ENCODE peak calls at places on chromosomes 13 and 19, in nine cellular contexts. One of them, this sample, is unnamed.
A peak's percentile ranks its signal among the peaks of the same experiment; 100 is the strongest.

GRCh38 chr13:75792526-75793187 is 156.5 kb downstream of the LMO7 start:
- DNase-seq in lung: no peak
- DNase-seq in dorsolateral prefrontal cortex: no peak
- DNase-seq in H1: no peak
- DNase-seq in cardiac muscle cell: peak; percentile 50
- DNase-seq in upper lobe of right lung: no peak
- DNase-seq in heart right ventricle: no peak
- DNase-seq in A549: peak; percentile 67
- DNase-seq in mammary epithelial cell: no peak
- DNase-seq in this sample: no peak

GRCh38 chr13:26485288-26485687 is 72.2 kb upstream of the WASF3 start:
- DNase-seq in lung: no peak
- DNase-seq in dorsolateral prefrontal cortex: no peak
- DNase-seq in H1: no peak
- DNase-seq in cardiac muscle cell: no peak
- DNase-seq in upper lobe of right lung: no peak
- DNase-seq in heart right ventricle: no peak
- DNase-seq in A549: no peak
- DNase-seq in mammary epithelial cell: no peak
- DNase-seq in this sample: no peak

GRCh38 chr19:39237200-39238184 is 7.3 kb downstream of the IFNL3 start:
- DNase-seq in lung: peak; percentile 78
- DNase-seq in dorsolateral prefrontal cortex: no peak
- DNase-seq in H1: no peak
- DNase-seq in cardiac muscle cell: no peak
- DNase-seq in upper lobe of right lung: peak; percentile 93
- DNase-seq in heart right ventricle: no peak
- DNase-seq in A549: peak; percentile 33
- DNase-seq in mammary epithelial cell: peak; percentile 15
- DNase-seq in this sample: no peak

GRCh38 chr19:43638214-43638990 is 1.2 kb downstream of the CADM4 start:
- DNase-seq in lung: no peak
- DNase-seq in dorsolateral prefrontal cortex: no peak
- DNase-seq in H1: no peak
- DNase-seq in cardiac muscle cell: no peak
- DNase-seq in upper lobe of right lung: no peak
- DNase-seq in heart right ventricle: no peak
- DNase-seq in A549: no peak
- DNase-seq in mammary epithelial cell: no peak
- DNase-seq in this sample: no peak

GRCh38 chr19:58154287-58154678 is 3.7 kb upstream of the ZNF329 start:
- DNase-seq in lung: peak; percentile 49
- DNase-seq in dorsolateral prefrontal cortex: peak; percentile 41
- DNase-seq in H1: no peak
- DNase-seq in cardiac muscle cell: peak; percentile 77
- DNase-seq in upper lobe of right lung: peak; percentile 65
- DNase-seq in heart right ventricle: peak; percentile 37
- DNase-seq in A549: no peak
- DNase-seq in mammary epithelial cell: peak; percentile 29
- DNase-seq in this sample: peak; percentile 11

GRCh38 chr19:35265126-35265995 is 3.4 kb upstream of the USF2 start:
- DNase-seq in lung: no peak
- DNase-seq in dorsolateral prefrontal cortex: peak; percentile 30
- DNase-seq in H1: no peak
- DNase-seq in cardiac muscle cell: no peak
- DNase-seq in upper lobe of right lung: peak; percentile 51
- DNase-seq in heart right ventricle: no peak
- DNase-seq in A549: no peak
- DNase-seq in mammary epithelial cell: peak; percentile 34
- DNase-seq in this sample: no peak

GRCh38 chr19:10189631-10190425 is 4.9 kb downstream of the DNMT1 start:
- DNase-seq in lung: no peak
- DNase-seq in dorsolateral prefrontal cortex: no peak
- DNase-seq in H1: no peak
- DNase-seq in cardiac muscle cell: no peak
- DNase-seq in upper lobe of right lung: no peak
- DNase-seq in heart right ventricle: no peak
- DNase-seq in A549: no peak
- DNase-seq in mammary epithelial cell: no peak
- DNase-seq in this sample: no peak

GRCh38 chr19:49200238-49200862 is 42.8 kb downstream of the TRPM4 start:
- DNase-seq in lung: no peak
- DNase-seq in dorsolateral prefrontal cortex: no peak
- DNase-seq in H1: no peak
- DNase-seq in cardiac muscle cell: no peak
- DNase-seq in upper lobe of right lung: no peak
- DNase-seq in heart right ventricle: no peak
- DNase-seq in A549: peak; percentile 58
- DNase-seq in mammary epithelial cell: no peak
- DNase-seq in this sample: no peak

GRCh38 chr13:41459754-41460111 is 2.4 kb downstream of the RGCC start:
- DNase-seq in lung: no peak
- DNase-seq in dorsolateral prefrontal cortex: no peak
- DNase-seq in H1: no peak
- DNase-seq in cardiac muscle cell: no peak
- DNase-seq in upper lobe of right lung: no peak
- DNase-seq in heart right ventricle: no peak
- DNase-seq in A549: no peak
- DNase-seq in mammary epithelial cell: no peak
- DNase-seq in this sample: peak; percentile 13

GRCh38 chr13:41460930-41461329 is 3.6 kb downstream of the RGCC start:
- DNase-seq in lung: no peak
- DNase-seq in dorsolateral prefrontal cortex: no peak
- DNase-seq in H1: no peak
- DNase-seq in cardiac muscle cell: no peak
- DNase-seq in upper lobe of right lung: no peak
- DNase-seq in heart right ventricle: no peak
- DNase-seq in A549: no peak
- DNase-seq in mammary epithelial cell: no peak
- DNase-seq in this sample: no peak

GRCh38 chr13:41462427-41462826 is 5.1 kb downstream of the RGCC start:
- DNase-seq in lung: no peak
- DNase-seq in dorsolateral prefrontal cortex: no peak
- DNase-seq in H1: no peak
- DNase-seq in cardiac muscle cell: no peak
- DNase-seq in upper lobe of right lung: no peak
- DNase-seq in heart right ventricle: no peak
- DNase-seq in A549: no peak
- DNase-seq in mammary epithelial cell: no peak
- DNase-seq in this sample: no peak

GRCh38 chr13:41463823-41464602 is 6.7 kb downstream of the RGCC start:
- DNase-seq in lung: no peak
- DNase-seq in dorsolateral prefrontal cortex: no peak
- DNase-seq in H1: no peak
- DNase-seq in cardiac muscle cell: no peak
- DNase-seq in upper lobe of right lung: no peak
- DNase-seq in heart right ventricle: no peak
- DNase-seq in A549: no peak
- DNase-seq in mammary epithelial cell: no peak
- DNase-seq in this sample: no peak

GRCh38 chr13:41461527-41462124 is 4.3 kb downstream of the RGCC start:
- DNase-seq in lung: no peak
- DNase-seq in dorsolateral prefrontal cortex: no peak
- DNase-seq in H1: no peak
- DNase-seq in cardiac muscle cell: no peak
- DNase-seq in upper lobe of right lung: no peak
- DNase-seq in heart right ventricle: no peak
- DNase-seq in A549: no peak
- DNase-seq in mammary epithelial cell: no peak
- DNase-seq in this sample: peak; percentile 15
- H3K4me3 ChIP-seq in lung: peak overlapping the region; percentile 17
- H3K4me3 ChIP-seq in dorsolateral prefrontal cortex: peak overlapping the region; percentile 89
- H3K4me3 ChIP-seq in H1: no peak overlapping the region
- H3K4me3 ChIP-seq in cardiac muscle cell: no peak overlapping the region
- H3K4me3 ChIP-seq in upper lobe of right lung: peak overlapping the region; percentile 71
- H3K4me3 ChIP-seq in heart right ventricle: peak overlapping the region; percentile 80
- H3K4me3 ChIP-seq in A549: no peak overlapping the region
- H3K4me3 ChIP-seq in mammary epithelial cell: no peak overlapping the region
- H3K4me3 ChIP-seq in this sample: peak overlapping the region; percentile 94

DNA sequence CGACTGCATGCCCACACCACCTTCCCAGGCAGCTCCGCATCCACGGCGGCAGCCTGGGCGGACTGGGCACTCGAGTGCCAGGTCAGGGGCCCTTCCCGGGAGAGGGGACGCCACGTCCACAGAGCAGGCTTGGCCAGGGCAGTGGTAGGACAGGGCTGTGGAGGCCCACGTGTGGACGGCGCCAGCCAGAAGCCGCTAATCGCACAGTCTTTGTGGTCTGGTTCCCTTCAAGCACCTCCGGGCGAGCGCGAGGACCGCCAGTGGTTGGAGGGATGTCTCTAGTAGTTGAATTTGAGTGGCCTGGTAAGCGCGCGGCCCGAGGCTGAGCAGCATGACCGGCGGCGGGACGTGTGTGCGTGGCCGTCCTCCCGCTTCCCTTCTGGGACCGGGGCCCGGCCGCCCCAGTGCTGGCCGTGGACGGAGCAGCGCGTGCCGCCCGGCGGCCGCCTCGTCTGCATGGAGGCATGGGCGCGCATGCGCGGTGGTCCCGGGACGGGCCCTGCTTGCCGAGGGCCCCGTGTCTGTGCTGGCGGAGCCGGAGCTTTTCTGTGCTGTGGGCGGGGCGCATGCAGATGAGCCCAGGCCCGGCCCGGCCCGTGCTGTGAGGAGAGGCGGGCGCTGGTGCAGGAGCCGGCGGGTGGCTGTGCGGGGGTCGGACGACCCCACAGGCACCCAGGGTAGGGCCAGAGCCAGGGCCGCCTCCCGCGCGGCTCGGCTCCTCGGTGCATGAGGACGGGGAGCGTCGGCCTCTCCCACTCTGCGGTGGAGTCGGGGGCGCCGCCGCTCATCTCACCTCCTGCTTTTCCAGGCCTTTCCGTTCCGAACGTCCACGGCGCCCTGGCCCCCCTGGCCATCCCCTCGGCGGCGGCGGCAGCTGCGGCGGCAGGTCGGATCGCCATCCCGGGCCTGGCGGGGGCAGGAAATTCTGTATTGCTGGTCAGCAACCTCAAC is 8.6 kb downstream of the PTBP1 start:
- DNase-seq in lung: no peak
- DNase-seq in dorsolateral prefrontal cortex: no peak
- DNase-seq in H1: peak; percentile 50
- DNase-seq in cardiac muscle cell: no peak
- DNase-seq in upper lobe of right lung: peak; percentile 64
- DNase-seq in heart right ventricle: no peak
- DNase-seq in A549: no peak
- DNase-seq in mammary epithelial cell: no peak
- DNase-seq in this sample: no peak
- H3K27ac ChIP-seq in lung: no peak overlapping the region
- H3K27ac ChIP-seq in dorsolateral prefrontal cortex: no peak overlapping the region
- H3K27ac ChIP-seq in H1: no peak overlapping the region
- H3K27ac ChIP-seq in cardiac muscle cell: no peak overlapping the region
- H3K27ac ChIP-seq in upper lobe of right lung: no peak overlapping the region
- H3K27ac ChIP-seq in heart right ventricle: no peak overlapping the region
- H3K27ac ChIP-seq in A549: no peak overlapping the region
- H3K27ac ChIP-seq in mammary epithelial cell: no peak overlapping the region
- H3K27ac ChIP-seq in this sample: no peak overlapping the region

GRCh38 chr19:50838239-50838638 is 4.9 kb upstream of the KLK15 start:
- DNase-seq in lung: no peak
- DNase-seq in dorsolateral prefrontal cortex: no peak
- DNase-seq in H1: no peak
- DNase-seq in cardiac muscle cell: peak; percentile 7
- DNase-seq in upper lobe of right lung: no peak
- DNase-seq in heart right ventricle: no peak
- DNase-seq in A549: peak; percentile 61
- DNase-seq in mammary epithelial cell: no peak
- DNase-seq in this sample: no peak

GRCh38 chr19:50835785-50836542 is 2.6 kb upstream of the KLK15 start:
- DNase-seq in lung: peak; percentile 64
- DNase-seq in dorsolateral prefrontal cortex: peak; percentile 77
- DNase-seq in H1: peak; percentile 95
- DNase-seq in cardiac muscle cell: peak; percentile 67
- DNase-seq in upper lobe of right lung: peak; percentile 89
- DNase-seq in heart right ventricle: peak; percentile 46
- DNase-seq in A549: peak; percentile 83
- DNase-seq in mammary epithelial cell: peak; percentile 67
- DNase-seq in this sample: peak; percentile 51

GRCh38 chr19:50835103-50835784 is 1.9 kb upstream of the KLK15 start:
- DNase-seq in lung: no peak
- DNase-seq in dorsolateral prefrontal cortex: no peak
- DNase-seq in H1: no peak
- DNase-seq in cardiac muscle cell: peak; percentile 29
- DNase-seq in upper lobe of right lung: no peak
- DNase-seq in heart right ventricle: no peak
- DNase-seq in A549: no peak
- DNase-seq in mammary epithelial cell: peak; percentile 11
- DNase-seq in this sample: no peak

GRCh38 chr19:50837300-50837699 is 3.9 kb upstream of the KLK15 start:
- DNase-seq in lung: no peak
- DNase-seq in dorsolateral prefrontal cortex: no peak
- DNase-seq in H1: no peak
- DNase-seq in cardiac muscle cell: no peak
- DNase-seq in upper lobe of right lung: no peak
- DNase-seq in heart right ventricle: no peak
- DNase-seq in A549: no peak
- DNase-seq in mammary epithelial cell: peak; percentile 18
- DNase-seq in this sample: no peak

GRCh38 chr19:50836543-50837195 is 3.3 kb upstream of the KLK15 start:
- DNase-seq in lung: no peak
- DNase-seq in dorsolateral prefrontal cortex: no peak
- DNase-seq in H1: no peak
- DNase-seq in cardiac muscle cell: no peak
- DNase-seq in upper lobe of right lung: no peak
- DNase-seq in heart right ventricle: no peak
- DNase-seq in A549: no peak
- DNase-seq in mammary epithelial cell: no peak
- DNase-seq in this sample: no peak
- H3K4me3 ChIP-seq in lung: no peak overlapping the region
- H3K4me3 ChIP-seq in dorsolateral prefrontal cortex: no peak overlapping the region
- H3K4me3 ChIP-seq in H1: peak overlapping the region; percentile 59
- H3K4me3 ChIP-seq in cardiac muscle cell: no peak overlapping the region
- H3K4me3 ChIP-seq in upper lobe of right lung: no peak overlapping the region
- H3K4me3 ChIP-seq in heart right ventricle: no peak overlapping the region
- H3K4me3 ChIP-seq in A549: peak overlapping the region; percentile 56
- H3K4me3 ChIP-seq in mammary epithelial cell: no peak overlapping the region
- H3K4me3 ChIP-seq in this sample: no peak overlapping the region

GRCh38 chr13:21010621-21011020 is 50.8 kb downstream of the LATS2 start:
- DNase-seq in lung: no peak
- DNase-seq in dorsolateral prefrontal cortex: no peak
- DNase-seq in H1: no peak
- DNase-seq in cardiac muscle cell: no peak
- DNase-seq in upper lobe of right lung: no peak
- DNase-seq in heart right ventricle: no peak
- DNase-seq in A549: peak; percentile 49
- DNase-seq in mammary epithelial cell: no peak
- DNase-seq in this sample: no peak

GRCh38 chr13:21006141-21007005 is 55.0 kb downstream of the LATS2 start:
- DNase-seq in lung: no peak
- DNase-seq in dorsolateral prefrontal cortex: no peak
- DNase-seq in H1: no peak
- DNase-seq in cardiac muscle cell: no peak
- DNase-seq in upper lobe of right lung: peak; percentile 10
- DNase-seq in heart right ventricle: no peak
- DNase-seq in A549: no peak
- DNase-seq in mammary epithelial cell: no peak
- DNase-seq in this sample: no peak

GRCh38 chr13:21008026-21008425 is 53.4 kb downstream of the LATS2 start:
- DNase-seq in lung: no peak
- DNase-seq in dorsolateral prefrontal cortex: no peak
- DNase-seq in H1: no peak
- DNase-seq in cardiac muscle cell: no peak
- DNase-seq in upper lobe of right lung: peak; percentile 34
- DNase-seq in heart right ventricle: no peak
- DNase-seq in A549: no peak
- DNase-seq in mammary epithelial cell: no peak
- DNase-seq in this sample: no peak

GRCh38 chr13:21011378-21011777 is 50.0 kb downstream of the LATS2 start:
- DNase-seq in lung: no peak
- DNase-seq in dorsolateral prefrontal cortex: no peak
- DNase-seq in H1: no peak
- DNase-seq in cardiac muscle cell: no peak
- DNase-seq in upper lobe of right lung: no peak
- DNase-seq in heart right ventricle: no peak
- DNase-seq in A549: no peak
- DNase-seq in mammary epithelial cell: no peak
- DNase-seq in this sample: no peak

DNA sequence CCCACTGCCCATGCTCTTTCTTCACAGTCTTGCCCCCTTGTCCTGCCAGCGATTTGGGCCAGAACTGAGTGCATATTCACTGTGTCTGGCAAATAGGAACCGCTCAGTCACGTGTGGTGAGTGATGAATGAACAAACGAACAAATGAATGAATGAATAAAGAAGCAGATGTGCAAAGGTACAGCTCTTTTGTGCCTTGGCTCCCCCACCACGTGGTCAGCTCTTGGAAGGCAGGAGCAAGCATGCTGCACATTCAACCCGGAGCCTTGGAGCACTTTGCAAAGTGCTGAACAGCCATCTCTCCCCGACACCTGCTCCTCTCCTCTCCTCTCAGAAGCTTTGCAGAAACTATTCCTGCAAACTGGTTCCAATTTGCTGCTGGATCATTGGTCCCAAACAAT is 52.4 kb downstream of the LATS2 start:
- DNase-seq in lung: no peak
- DNase-seq in dorsolateral prefrontal cortex: no peak
- DNase-seq in H1: no peak
- DNase-seq in cardiac muscle cell: no peak
- DNase-seq in upper lobe of right lung: no peak
- DNase-seq in heart right ventricle: no peak
- DNase-seq in A549: no peak
- DNase-seq in mammary epithelial cell: no peak
- DNase-seq in this sample: no peak
- H3K27ac ChIP-seq in lung: no peak overlapping the region
- H3K27ac ChIP-seq in dorsolateral prefrontal cortex: no peak overlapping the region
- H3K27ac ChIP-seq in H1: no peak overlapping the region
- H3K27ac ChIP-seq in cardiac muscle cell: no peak overlapping the region
- H3K27ac ChIP-seq in upper lobe of right lung: no peak overlapping the region
- H3K27ac ChIP-seq in heart right ventricle: no peak overlapping the region
- H3K27ac ChIP-seq in A549: no peak overlapping the region
- H3K27ac ChIP-seq in mammary epithelial cell: no peak overlapping the region
- H3K27ac ChIP-seq in this sample: no peak overlapping the region